ENCODE peak calls at places on chromosomes 2 and 18, in seven cellular contexts. M is cardiac muscle cell; U is stomach; K is AG10803; J is heart right ventricle; A is CD8-positive, alpha-beta T cell; F is AG09309. D is an unnamed sample.
A peak's percentile ranks its signal among the peaks of the same experiment; 100 is the strongest.

GRCh38 chr2:150578481-150578880 is 91.0 kb upstream of the RND3 start:
- DNase-seq in M (no peak), U (no peak), K (no peak), J (no peak), A (no peak), F (no peak), D (no peak)

GRCh38 chr2:207871506-207871905 is 101.8 kb upstream of the FZD5 start:
- DNase-seq in M (no peak), U (no peak), K (no peak), J (no peak), A (no peak), F (no peak), D (peak; percentile 42)

GRCh38 chr2:119207447-119207846 is 16.2 kb upstream of the STEAP3 start:
- DNase-seq in M (no peak), U (no peak), K (no peak), J (no peak), A (no peak), F (no peak), D (no peak)

GRCh38 chr18:5073026-5073944 is 123.8 kb downstream of the AKAIN1 start:
- DNase-seq in M (peak; percentile 14), U (no peak), K (peak; percentile 18), J (no peak), A (no peak), F (no peak), D (peak; percentile 2)

GRCh38 chr18:48811401-48811800 is 139.4 kb downstream of the SMAD7 start:
- DNase-seq in M (no peak), U (no peak), K (no peak), J (no peak), A (no peak), F (no peak), D (no peak)

GRCh38 chr2:203682688-203683130 is 23.7 kb upstream of the CD28 start:
- DNase-seq in M (peak; percentile 94), U (no peak), K (peak; percentile 85), J (no peak), A (no peak), F (no peak), D (peak; percentile 65)

GRCh38 chr2:42214669-42215068 is 45.5 kb downstream of the EML4 start:
- DNase-seq in M (peak; percentile 69), U (no peak), K (peak; percentile 52), J (no peak), A (no peak), F (no peak), D (no peak)

GRCh38 chr18:67574749-67575148 is 58.2 kb upstream of the DSEL start:
- DNase-seq in M (no peak), U (no peak), K (no peak), J (no peak), A (no peak), F (no peak), D (no peak)

GRCh38 chr2:33589444-33589843 is 9.7 kb downstream of the FAM98A start:
- DNase-seq in M (no peak), U (no peak), K (peak; percentile 37), J (no peak), A (no peak), F (no peak), D (peak; percentile 16)

GRCh38 chr2:2769481-2770431 is 438.7 kb upstream of the MYT1L start:
- DNase-seq in M (no peak), U (no peak), K (no peak), J (peak; percentile 70), A (no peak), F (no peak), D (no peak)

GRCh38 chr18:13260927-13261471 is 42.4 kb downstream of the LDLRAD4 start:
- DNase-seq in M (no peak), U (no peak), K (no peak), J (no peak), A (no peak), F (no peak), D (no peak)

GRCh38 chr2:234988491-234988890 is 36.7 kb downstream of the SH3BP4 start:
- DNase-seq in M (no peak), U (no peak), K (no peak), J (no peak), A (no peak), F (no peak), D (no peak)

GRCh38 chr2:55511508-55512124 is 7.9 kb upstream of the CFAP36 start:
- DNase-seq in M (peak; percentile 66), U (no peak), K (peak; percentile 47), J (no peak), A (no peak), F (no peak), D (peak; percentile 53)

GRCh38 chr18:31100598-31101147 is 1.5 kb downstream of the DSC2 start:
- DNase-seq in M (peak; percentile 4), U (no peak), K (no peak), J (peak; percentile 11), A (no peak), F (no peak), D (no peak)

GRCh38 chr2:121527009-121527682 is 3.5 kb upstream of the RNU4ATAC start:
- DNase-seq in M (peak; percentile 60), U (no peak), K (no peak), J (no peak), A (no peak), F (no peak), D (no peak)

GRCh38 chr2:84459028-84459943 is at the start of gene SUCLG1:
- DNase-seq in M (peak; percentile 87), U (peak; percentile 84), K (peak; percentile 79), J (peak; percentile 87), A (peak; percentile 76), F (peak; percentile 29), D (peak; percentile 83)
- TF ChIP-seq CTCF in M (no peak), U (no peak), K (no peak), J (no peak), A (no peak), F (no peak), D (no peak)

GRCh38 chr2:11705063-11705462 is 35.1 kb upstream of the NTSR2 start:
- DNase-seq in M (no peak), U (no peak), K (no peak), J (no peak), A (no peak), F (no peak), D (no peak)
- H3K4me3 ChIP-seq in M (no peak overlapping the region), U (no peak overlapping the region), K (no peak overlapping the region), J (no peak overlapping the region), A (no peak overlapping the region), F (no peak overlapping the region), D (no peak overlapping the region)

GRCh38 chr2:80259292-80259691 is 45.3 kb downstream of the LRRTM1 start:
- DNase-seq in M (no peak), U (no peak), K (no peak), J (no peak), A (no peak), F (no peak), D (no peak)

GRCh38 chr2:80258321-80258720 is 46.2 kb downstream of the LRRTM1 start:
- DNase-seq in M (no peak), U (no peak), K (no peak), J (no peak), A (no peak), F (no peak), D (no peak)

GRCh38 chr2:80258793-80259192 is 45.8 kb downstream of the LRRTM1 start:
- DNase-seq in M (no peak), U (no peak), K (no peak), J (no peak), A (no peak), F (no peak), D (no peak)

GRCh38 chr2:80252294-80252986 is 52.1 kb downstream of the LRRTM1 start:
- DNase-seq in M (no peak), U (no peak), K (no peak), J (no peak), A (no peak), F (no peak), D (no peak)

GRCh38 chr2:80256396-80257167 is 48.0 kb downstream of the LRRTM1 start:
- DNase-seq in M (peak; percentile 6), U (no peak), K (peak; percentile 28), J (no peak), A (no peak), F (no peak), D (no peak)
- TF ChIP-seq CTCF in M (no peak), U (no peak), K (peak; percentile 52), J (no peak), A (no peak), F (peak; percentile 21), D (no peak)

DNA sequence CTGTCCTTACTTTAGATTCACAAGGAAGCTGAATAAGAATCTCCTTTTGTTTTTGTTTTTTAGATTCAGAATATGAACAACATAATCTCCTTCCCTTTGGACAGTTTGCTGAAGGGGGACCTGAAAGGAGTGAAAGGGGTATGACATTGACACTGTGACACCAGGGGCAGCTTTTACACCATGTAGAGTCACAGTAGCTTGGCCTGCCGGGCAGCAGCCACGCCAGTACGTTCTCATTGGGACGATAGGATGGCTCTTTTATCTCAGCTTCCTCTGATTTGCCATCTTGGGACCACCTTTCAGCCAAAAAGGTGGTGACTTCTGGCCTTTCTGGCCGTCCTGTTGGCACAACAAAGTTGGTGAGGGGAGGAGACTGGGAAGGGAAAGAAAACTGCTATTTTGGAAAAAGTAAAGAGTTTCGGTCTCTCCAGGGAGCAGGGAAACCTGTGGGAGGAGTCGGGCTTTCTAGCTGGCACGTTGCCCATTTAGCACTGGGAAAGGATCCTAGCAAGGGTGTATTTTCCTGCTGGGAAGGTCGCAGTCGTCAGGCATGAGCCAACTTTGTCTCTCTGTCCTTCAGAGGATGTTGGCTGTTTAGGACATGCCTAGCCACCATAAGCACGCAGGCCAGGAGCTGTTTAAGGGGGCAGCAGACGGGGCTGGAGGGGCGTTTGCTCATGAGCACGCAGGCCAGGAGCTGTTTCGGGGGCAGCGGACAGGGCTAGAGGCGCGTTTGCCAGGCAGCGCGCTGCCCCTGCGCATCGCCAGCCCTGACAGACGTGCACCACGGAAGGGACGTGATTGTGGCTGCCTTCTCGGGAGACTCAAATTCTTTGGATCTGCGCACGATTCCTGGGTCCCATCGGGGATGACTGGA is 104.6 kb downstream of the ITGB1BP1 start:
- DNase-seq in M (peak; percentile 71), U (peak; percentile 76), K (no peak), J (peak; percentile 72), A (no peak), F (no peak), D (no peak)
- H3K4me3 ChIP-seq in M (no peak overlapping the region), U (no peak overlapping the region), K (no peak overlapping the region), J (no peak overlapping the region), A (no peak overlapping the region), F (no peak overlapping the region), D (no peak overlapping the region)

DNA sequence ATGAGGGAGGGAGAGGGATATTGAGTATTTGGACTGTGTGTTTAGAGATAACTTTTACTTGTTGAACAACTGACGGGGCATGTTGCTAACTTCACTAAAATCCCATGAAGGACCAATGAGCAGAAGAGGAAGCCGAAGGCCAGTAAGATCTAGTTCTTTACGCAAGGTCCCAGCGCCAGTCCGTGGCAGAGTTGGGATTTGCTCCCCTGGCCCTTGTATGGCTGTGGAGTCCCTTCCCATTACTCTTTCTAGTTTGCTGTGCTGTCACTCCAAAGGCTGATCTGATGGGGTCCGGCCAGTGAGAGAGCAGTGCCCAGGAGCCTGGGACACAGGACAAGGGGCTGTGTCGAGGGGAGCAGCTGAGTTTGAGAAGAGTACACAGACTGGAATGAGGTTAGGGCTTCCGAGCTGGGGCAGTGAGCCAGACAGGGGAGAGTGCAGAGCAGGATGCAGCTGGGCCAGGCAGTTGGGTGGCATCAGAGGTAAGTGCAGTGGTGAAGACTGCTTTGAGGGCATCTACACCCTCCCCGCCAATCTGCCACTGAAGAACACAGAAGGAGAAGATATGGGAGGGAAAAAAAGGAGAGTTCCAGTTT is 692.9 kb upstream of the HS6ST1 start:
- DNase-seq in M (no peak), U (no peak), K (no peak), J (no peak), A (no peak), F (no peak), D (no peak)
- TF ChIP-seq CTCF in M (no peak), U (no peak), K (no peak), J (no peak), A (no peak), F (no peak), D (no peak)

GRCh38 chr2:11938196-11938595 is 191.8 kb downstream of the LPIN1 start:
- DNase-seq in M (peak; percentile 92), U (peak; percentile 47), K (peak; percentile 77), J (peak; percentile 80), A (no peak), F (no peak), D (no peak)
- H3K4me3 ChIP-seq in M (no peak overlapping the region), U (no peak overlapping the region), K (no peak overlapping the region), J (no peak overlapping the region), A (no peak overlapping the region), F (no peak overlapping the region), D (no peak overlapping the region)